ENCODE peak calls at places on chromosomes 2 and 18, in four cellular contexts. G is NCI-H146; F is cardiac septum; W is effector memory CD4-positive, alpha-beta T cell. Y is an unnamed sample.

GRCh38 chr2:76169289-76169688 is 458.6 kb upstream of the GCFC2 start:
- DNase-seq in G (no peak), F (no peak), W (no peak), Y (no peak)

GRCh38 chr2:18883626-18884456 is 294.5 kb upstream of the NT5C1B start:
- DNase-seq in G (no peak), F (no peak), W (no peak), Y (no peak)

GRCh38 chr2:161990741-161991140 is 83.3 kb downstream of the DPP4 start:
- DNase-seq in G (no peak), F (no peak), W (no peak), Y (no peak)

GRCh38 chr2:133171396-133172004 is 396.8 kb downstream of the NCKAP5 start:
- DNase-seq in G (peak; percentile 27), F (no peak), W (no peak), Y (no peak)

GRCh38 chr2:84459944-84460429 is 907 bp upstream of the SUCLG1 start:
- DNase-seq in G (peak; percentile 24), F (no peak), W (no peak), Y (no peak)

GRCh38 chr2:232502901-232503791 is 15.5 kb upstream of the ECEL1 start:
- DNase-seq in G (peak; percentile 20), F (no peak), W (peak; percentile 6), Y (peak; percentile 44)

GRCh38 chr2:11203480-11203879 is 48.2 kb downstream of the SLC66A3 start:
- DNase-seq in G (no peak), F (no peak), W (no peak), Y (no peak)

GRCh38 chr2:18924905-18925691 is 335.7 kb upstream of the NT5C1B start:
- DNase-seq in G (no peak), F (no peak), W (no peak), Y (no peak)

GRCh38 chr2:105470979-105471378 is 72.1 kb upstream of the FHL2 start:
- DNase-seq in G (no peak), F (no peak), W (no peak), Y (no peak)

GRCh38 chr2:68371581-68371980 is 6.5 kb downstream of the PLEK start:
- DNase-seq in G (no peak), F (no peak), W (no peak), Y (no peak)

GRCh38 chr18:11251891-11252270 is 102.5 kb upstream of the PIEZO2 start:
- DNase-seq in G (no peak), F (no peak), W (no peak), Y (no peak)

GRCh38 chr2:104046466-104046865 is 807.4 kb upstream of the POU3F3 start:
- DNase-seq in G (no peak), F (no peak), W (no peak), Y (no peak)

GRCh38 chr2:11540148-11540995 is 6.5 kb downstream of the GREB1 start:
- DNase-seq in G (peak; percentile 71), F (no peak), W (no peak), Y (no peak)

GRCh38 chr2:189254268-189254883 is 74.8 kb upstream of the COL5A2 start:
- DNase-seq in G (no peak), F (peak; percentile 75), W (no peak), Y (no peak)

GRCh38 chr2:239375278-239376061 is 25.4 kb downstream of the HDAC4 start:
- DNase-seq in G (no peak), F (peak; percentile 74), W (no peak), Y (no peak)

GRCh38 chr2:141393214-141393545 is 737.6 kb downstream of the LRP1B start:
- DNase-seq in G (no peak), F (no peak), W (no peak), Y (no peak)

GRCh38 chr2:141923657-141924056 is 207.2 kb downstream of the LRP1B start:
- DNase-seq in G (no peak), F (no peak), W (no peak), Y (no peak)

GRCh38 chr2:15527074-15527739 is 33.9 kb downstream of the NBAS start:
- DNase-seq in G (no peak), F (no peak), W (no peak), Y (no peak)

GRCh38 chr2:88002359-88002707 is 14.0 kb downstream of the RNU2-63P start:
- DNase-seq in G (no peak), F (no peak), W (no peak), Y (no peak)

GRCh38 chr18:3447035-3447894 is 2.7 kb upstream of the TGIF1 start:
- DNase-seq in G (peak; percentile 35), F (no peak), W (no peak), Y (no peak)

GRCh38 chr2:164739966-164740365 is 101.7 kb downstream of the COBLL1 start:
- DNase-seq in G (no peak), F (no peak), W (no peak), Y (no peak)

GRCh38 chr2:96527990-96528679 is 8.4 kb upstream of the ARID5A start:
- DNase-seq in G (no peak), F (peak; percentile 84), W (peak; percentile 27), Y (peak; percentile 54)

GRCh38 chr2:65076345-65076710 is 20.1 kb downstream of the CEP68 start:
- DNase-seq in G (no peak), F (no peak), W (no peak), Y (no peak)

GRCh38 chr18:53906681-53907080 is 317.8 kb downstream of the MBD2 start:
- DNase-seq in G (no peak), F (peak; percentile 75), W (no peak), Y (no peak)

GRCh38 chr2:62287895-62288589 is 92.1 kb downstream of the B3GNT2 start:
- DNase-seq in G (peak; percentile 95), F (peak; percentile 81), W (peak; percentile 26), Y (no peak)

GRCh38 chr18:51236225-51236624 is 38.7 kb upstream of the MEX3C start:
- DNase-seq in G (no peak), F (no peak), W (no peak), Y (no peak)

GRCh38 chr2:221573430-221574230 is 1.5 kb upstream of the EPHA4 start:
- DNase-seq in G (peak; percentile 82), F (peak; percentile 92), W (peak; percentile 67), Y (peak; percentile 57)

GRCh38 chr18:76490701-76491171 is 4.3 kb downstream of the ZNF516 start:
- DNase-seq in G (peak; percentile 79), F (no peak), W (no peak), Y (peak; percentile 28)

GRCh38 chr2:211835695-211836094 is 702.9 kb downstream of the ERBB4 start:
- DNase-seq in G (no peak), F (no peak), W (no peak), Y (no peak)

GRCh38 chr2:119721462-119721861 is 38.3 kb upstream of the PTPN4 start:
- DNase-seq in G (no peak), F (no peak), W (no peak), Y (no peak)

GRCh38 chr2:179701524-179702110 is 159.8 kb downstream of the ZNF385B start:
- DNase-seq in G (no peak), F (no peak), W (no peak), Y (no peak)